ENCODE peak calls at places on chromosomes 7 and 10, in five cellular contexts. X is fibroblast of lung; R is hypothalamus; U is NCI-H774; C is naive thymus-derived CD4-positive, alpha-beta T cell. J is an unnamed sample.

GRCh38 chr7:131583430-131583829 is 27.0 kb upstream of the PODXL start:
- DNase-seq in U (no peak), X (no peak), R (no peak), C (no peak), J (no peak)

GRCh38 chr7:6536899-6537298 is 14.4 kb downstream of the GRID2IP start:
- DNase-seq in R (peak; percentile 26), U (peak; percentile 10), X (peak; percentile 22), C (no peak), J (peak; percentile 62)

GRCh38 chr7:140260338-140260737 is 83.6 kb upstream of the KDM7A start:
- DNase-seq in U (no peak), R (no peak), C (no peak), X (no peak), J (no peak)

GRCh38 chr10:118732253-118733194 is 22.2 kb downstream of the CACUL1 start:
- DNase-seq in C (peak; percentile 58), X (peak; percentile 26), U (no peak), R (no peak), J (no peak)

GRCh38 chr10:84548869-84549268 is 220.5 kb downstream of the CCSER2 start:
- DNase-seq in C (no peak), X (no peak), U (no peak), R (no peak), J (no peak)

GRCh38 chr7:150668472-150668911 is 17.0 kb upstream of the GIMAP2 start:
- DNase-seq in R (no peak), C (peak; percentile 87), X (no peak), U (no peak), J (no peak)

GRCh38 chr7:146067880-146068279 is 48.7 kb upstream of the CNTNAP2 start:
- DNase-seq in X (no peak), U (no peak), R (no peak), C (no peak), J (no peak)

GRCh38 chr10:124035928-124036558 is 57.4 kb downstream of the CHST15 start:
- DNase-seq in R (no peak), C (no peak), U (no peak), X (no peak), J (no peak)

GRCh38 chr10:88986549-88987242 is 3.9 kb upstream of the FAS start:
- DNase-seq in R (no peak), U (no peak), C (no peak), X (no peak), J (no peak)

J was measured in NCI-H748 treated with DMSO at 0.1 percent for 48 hours.